ENCODE peak calls at places on chromosomes 4 and X, in six cellular contexts. C is activated T-cell treated with anti-CD3 and anti-CD28 coated beads, Interleukin-2, amount 50 U/mL, for 4 hours; I is anterior cingulate cortex; H is HFF-Myc; P is kidney tubule cell; W is tibial nerve. F is an unnamed sample.

GRCh38 chrX:53630261-53630660 is 56.3 kb downstream of the HUWE1 start:
- DNase-seq in C (no peak), I (no peak), H (no peak), P (no peak), W (no peak), F (no peak)

GRCh38 chr4:99968330-99968729 is 18.3 kb upstream of the H2AZ1 start:
- DNase-seq in C (no peak), I (no peak), H (no peak), P (peak), W (no peak), F (no peak)

GRCh38 chrX:131792356-131792749 is 230.7 kb upstream of the STK26 start:
- DNase-seq in C (peak), I (peak), H (no peak), P (peak), W (no peak), F (peak)

GRCh38 chrX:149074429-149074828 is 430.7 kb downstream of the IDS start:
- DNase-seq in C (no peak), I (no peak), H (no peak), P (no peak), W (peak), F (no peak)

GRCh38 chr4:113919611-113920010 is 59.8 kb downstream of the ARSJ start:
- DNase-seq in C (no peak), I (no peak), H (no peak), P (peak), W (no peak), F (no peak)

GRCh38 chr4:182847543-182847942 is 69.6 kb downstream of the DCTD start:
- DNase-seq in C (no peak), I (no peak), H (no peak), P (no peak), W (no peak), F (no peak)

GRCh38 chr4:11013265-11013664 is 328.7 kb upstream of the CLNK start:
- DNase-seq in C (no peak), I (no peak), H (no peak), P (no peak), W (no peak), F (no peak)

GRCh38 chrX:1147641-1148515 is 64.6 kb downstream of the CRLF2 start:
- DNase-seq in C (no peak), I (no peak), H (no peak), P (no peak), W (no peak), F (no peak)

F was measured in activated T-helper 9 cell treated with anti-CD3 and anti-CD28 coated beads, Interleukin-2, amount 50 U/mL, for 16 hours.